ENCODE peak calls at places on chromosomes 11 and 22, in eight cellular contexts. One of them, this sample, is unnamed.

GRCh38 chr11:1864831-1865665 is 12.2 kb downstream of the LSP1 start:
- DNase-seq in HFF-Myc: no peak
- DNase-seq in coronary artery: no peak
- DNase-seq in AG04449: no peak
- DNase-seq in CD4-positive, CD25-positive, alpha-beta regulatory T cell: no peak
- DNase-seq in uterus: peak
- DNase-seq in dorsolateral prefrontal cortex: peak
- DNase-seq in H7: no peak
- DNase-seq in this sample: no peak

GRCh38 chr11:119169272-119169719 is 771 bp downstream of the NLRX1 start:
- DNase-seq in dorsolateral prefrontal cortex: no peak
- DNase-seq in H7: peak
- DNase-seq in CD4-positive, CD25-positive, alpha-beta regulatory T cell: peak
- DNase-seq in HFF-Myc: no peak
- DNase-seq in coronary artery: peak
- DNase-seq in uterus: peak
- DNase-seq in AG04449: no peak
- DNase-seq in this sample: no peak

GRCh38 chr11:14413307-14414072 is 54.5 kb upstream of the RRAS2 start:
- DNase-seq in uterus: peak
- DNase-seq in HFF-Myc: no peak
- DNase-seq in CD4-positive, CD25-positive, alpha-beta regulatory T cell: peak
- DNase-seq in AG04449: no peak
- DNase-seq in H7: peak
- DNase-seq in dorsolateral prefrontal cortex: no peak
- DNase-seq in coronary artery: no peak
- DNase-seq in this sample: peak

GRCh38 chr11:57798905-57799559 is 37.4 kb downstream of the CTNND1 start:
- DNase-seq in HFF-Myc: peak
- DNase-seq in CD4-positive, CD25-positive, alpha-beta regulatory T cell: no peak
- DNase-seq in uterus: peak
- DNase-seq in coronary artery: no peak
- DNase-seq in AG04449: no peak
- DNase-seq in dorsolateral prefrontal cortex: no peak
- DNase-seq in H7: no peak
- DNase-seq in this sample: no peak

GRCh38 chr11:102661040-102661439 is 35.9 kb upstream of the MMP20 start:
- DNase-seq in CD4-positive, CD25-positive, alpha-beta regulatory T cell: no peak
- DNase-seq in dorsolateral prefrontal cortex: no peak
- DNase-seq in coronary artery: no peak
- DNase-seq in HFF-Myc: no peak
- DNase-seq in uterus: no peak
- DNase-seq in H7: no peak
- DNase-seq in AG04449: no peak
- DNase-seq in this sample: no peak

GRCh38 chr22:46355369-46355995 is 20.0 kb downstream of the TRMU start:
- DNase-seq in AG04449: no peak
- DNase-seq in uterus: peak
- DNase-seq in coronary artery: no peak
- DNase-seq in dorsolateral prefrontal cortex: peak
- DNase-seq in H7: peak
- DNase-seq in HFF-Myc: peak
- DNase-seq in CD4-positive, CD25-positive, alpha-beta regulatory T cell: peak
- DNase-seq in this sample: no peak

GRCh38 chr11:134975866-134976265 is 563.8 kb upstream of the B3GAT1 start:
- DNase-seq in H7: no peak
- DNase-seq in HFF-Myc: no peak
- DNase-seq in coronary artery: no peak
- DNase-seq in CD4-positive, CD25-positive, alpha-beta regulatory T cell: no peak
- DNase-seq in dorsolateral prefrontal cortex: no peak
- DNase-seq in AG04449: no peak
- DNase-seq in uterus: no peak
- DNase-seq in this sample: no peak

GRCh38 chr22:19337137-19337536 is 45.6 kb upstream of the CLTCL1 start:
- DNase-seq in AG04449: no peak
- DNase-seq in H7: no peak
- DNase-seq in dorsolateral prefrontal cortex: no peak
- DNase-seq in uterus: no peak
- DNase-seq in HFF-Myc: no peak
- DNase-seq in coronary artery: no peak
- DNase-seq in CD4-positive, CD25-positive, alpha-beta regulatory T cell: no peak
- DNase-seq in this sample: no peak

GRCh38 chr11:72259490-72259889 is 15.5 kb upstream of the PHOX2A start:
- DNase-seq in AG04449: no peak
- DNase-seq in CD4-positive, CD25-positive, alpha-beta regulatory T cell: no peak
- DNase-seq in dorsolateral prefrontal cortex: no peak
- DNase-seq in uterus: no peak
- DNase-seq in HFF-Myc: no peak
- DNase-seq in H7: no peak
- DNase-seq in coronary artery: no peak
- DNase-seq in this sample: no peak

GRCh38 chr11:11075515-11076171 is 217.8 kb upstream of the ZBED5 start:
- DNase-seq in uterus: no peak
- DNase-seq in CD4-positive, CD25-positive, alpha-beta regulatory T cell: no peak
- DNase-seq in H7: peak
- DNase-seq in dorsolateral prefrontal cortex: no peak
- DNase-seq in HFF-Myc: no peak
- DNase-seq in AG04449: no peak
- DNase-seq in coronary artery: no peak
- DNase-seq in this sample: no peak

GRCh38 chr11:30000986-30001385 is 15.8 kb downstream of the KCNA4 start:
- DNase-seq in HFF-Myc: no peak
- DNase-seq in H7: no peak
- DNase-seq in coronary artery: no peak
- DNase-seq in AG04449: no peak
- DNase-seq in dorsolateral prefrontal cortex: no peak
- DNase-seq in CD4-positive, CD25-positive, alpha-beta regulatory T cell: no peak
- DNase-seq in uterus: no peak
- DNase-seq in this sample: no peak

GRCh38 chr11:118227865-118228785 is 3.3 kb upstream of the JAML start:
- DNase-seq in dorsolateral prefrontal cortex: no peak
- DNase-seq in H7: no peak
- DNase-seq in coronary artery: no peak
- DNase-seq in uterus: no peak
- DNase-seq in AG04449: no peak
- DNase-seq in CD4-positive, CD25-positive, alpha-beta regulatory T cell: peak
- DNase-seq in HFF-Myc: no peak
- DNase-seq in this sample: no peak

GRCh38 chr22:38034278-38034882 is 22.8 kb upstream of the PICK1 start:
- DNase-seq in dorsolateral prefrontal cortex: peak
- DNase-seq in AG04449: no peak
- DNase-seq in HFF-Myc: peak
- DNase-seq in H7: peak
- DNase-seq in CD4-positive, CD25-positive, alpha-beta regulatory T cell: no peak
- DNase-seq in uterus: peak
- DNase-seq in coronary artery: no peak
- DNase-seq in this sample: peak

GRCh38 chr11:104061851-104062521 is 25.5 kb downstream of the DDI1 start:
- DNase-seq in uterus: no peak
- DNase-seq in coronary artery: no peak
- DNase-seq in H7: no peak
- DNase-seq in HFF-Myc: no peak
- DNase-seq in CD4-positive, CD25-positive, alpha-beta regulatory T cell: no peak
- DNase-seq in AG04449: no peak
- DNase-seq in dorsolateral prefrontal cortex: no peak
- DNase-seq in this sample: no peak
- H3K4me3 ChIP-seq in uterus: no peak
- H3K4me3 ChIP-seq in coronary artery: no peak
- H3K4me3 ChIP-seq in H7: no peak
- H3K4me3 ChIP-seq in HFF-Myc: no peak
- H3K4me3 ChIP-seq in CD4-positive, CD25-positive, alpha-beta regulatory T cell: no peak
- H3K4me3 ChIP-seq in AG04449: no peak
- H3K4me3 ChIP-seq in dorsolateral prefrontal cortex: no peak
- H3K4me3 ChIP-seq in this sample: no peak

DNA sequence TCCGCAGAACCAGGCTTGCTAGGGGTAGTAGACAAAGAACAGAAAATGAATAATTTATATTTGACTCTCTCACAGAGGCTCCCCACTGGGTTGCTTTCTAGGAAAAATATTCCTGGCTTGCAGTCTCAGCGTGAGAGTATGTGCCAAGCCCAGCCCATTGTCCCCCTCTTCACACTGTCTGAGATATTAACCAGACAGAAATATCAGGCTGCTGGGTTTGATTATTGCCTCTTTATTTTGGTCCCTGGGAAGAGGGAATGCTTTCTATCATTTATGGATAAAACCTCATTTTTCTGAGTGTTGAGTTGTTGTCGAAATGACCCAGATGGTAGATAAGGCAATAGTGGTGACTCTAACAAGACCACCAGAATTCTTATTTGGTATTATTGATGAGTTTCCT is 367.9 kb downstream of the METTL15 start:
- DNase-seq in uterus: no peak
- DNase-seq in AG04449: no peak
- DNase-seq in dorsolateral prefrontal cortex: no peak
- DNase-seq in H7: no peak
- DNase-seq in coronary artery: no peak
- DNase-seq in HFF-Myc: no peak
- DNase-seq in CD4-positive, CD25-positive, alpha-beta regulatory T cell: no peak
- DNase-seq in this sample: no peak
- H3K4me3 ChIP-seq in uterus: no peak
- H3K4me3 ChIP-seq in AG04449: no peak
- H3K4me3 ChIP-seq in dorsolateral prefrontal cortex: no peak
- H3K4me3 ChIP-seq in H7: no peak
- H3K4me3 ChIP-seq in coronary artery: no peak
- H3K4me3 ChIP-seq in HFF-Myc: no peak
- H3K4me3 ChIP-seq in CD4-positive, CD25-positive, alpha-beta regulatory T cell: no peak
- H3K4me3 ChIP-seq in this sample: no peak

DNA sequence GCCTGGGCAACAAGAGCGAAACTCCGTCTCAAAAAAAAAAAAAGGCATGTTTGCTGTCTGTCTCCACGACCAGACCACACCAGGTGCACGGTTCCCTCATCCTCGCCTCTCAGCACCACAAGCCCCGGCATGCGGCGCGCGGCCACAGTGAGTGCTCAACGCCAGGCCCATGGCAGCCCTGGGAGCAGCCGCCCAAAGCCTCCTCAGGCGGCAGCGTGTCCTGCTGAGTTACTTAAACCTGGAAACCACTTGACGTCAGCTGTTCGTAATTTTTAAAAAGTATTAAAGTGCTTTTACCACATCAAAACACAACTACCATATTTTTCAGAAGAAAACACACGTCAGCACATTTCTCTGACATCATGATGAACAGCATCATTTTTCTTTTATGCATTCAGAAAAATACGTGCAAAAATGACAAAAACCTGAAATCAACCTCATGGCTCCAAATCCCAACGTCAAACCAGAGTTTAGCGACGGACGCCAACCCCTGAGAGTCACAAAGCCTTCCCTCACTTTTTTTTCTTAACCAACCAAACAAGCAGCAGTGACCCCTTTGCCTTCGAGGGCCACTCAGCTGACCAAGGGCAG is 2.1 kb downstream of the DEAF1 start:
- DNase-seq in AG04449: no peak
- DNase-seq in H7: peak
- DNase-seq in HFF-Myc: no peak
- DNase-seq in uterus: no peak
- DNase-seq in CD4-positive, CD25-positive, alpha-beta regulatory T cell: no peak
- DNase-seq in coronary artery: no peak
- DNase-seq in dorsolateral prefrontal cortex: no peak
- DNase-seq in this sample: no peak
- H3K4me3 ChIP-seq in AG04449: peak
- H3K4me3 ChIP-seq in H7: no peak
- H3K4me3 ChIP-seq in HFF-Myc: peak
- H3K4me3 ChIP-seq in uterus: no peak
- H3K4me3 ChIP-seq in CD4-positive, CD25-positive, alpha-beta regulatory T cell: no peak
- H3K4me3 ChIP-seq in coronary artery: peak
- H3K4me3 ChIP-seq in dorsolateral prefrontal cortex: peak
- H3K4me3 ChIP-seq in this sample: peak

GRCh38 chr22:33897621-33897910 is 22.7 kb downstream of the LARGE1 start:
- DNase-seq in uterus: no peak
- DNase-seq in CD4-positive, CD25-positive, alpha-beta regulatory T cell: no peak
- DNase-seq in H7: no peak
- DNase-seq in dorsolateral prefrontal cortex: no peak
- DNase-seq in AG04449: no peak
- DNase-seq in coronary artery: no peak
- DNase-seq in HFF-Myc: no peak
- DNase-seq in this sample: no peak
- H3K4me3 ChIP-seq in uterus: no peak
- H3K4me3 ChIP-seq in CD4-positive, CD25-positive, alpha-beta regulatory T cell: no peak
- H3K4me3 ChIP-seq in H7: no peak
- H3K4me3 ChIP-seq in dorsolateral prefrontal cortex: no peak
- H3K4me3 ChIP-seq in AG04449: no peak
- H3K4me3 ChIP-seq in coronary artery: no peak
- H3K4me3 ChIP-seq in HFF-Myc: no peak
- H3K4me3 ChIP-seq in this sample: no peak

DNA sequence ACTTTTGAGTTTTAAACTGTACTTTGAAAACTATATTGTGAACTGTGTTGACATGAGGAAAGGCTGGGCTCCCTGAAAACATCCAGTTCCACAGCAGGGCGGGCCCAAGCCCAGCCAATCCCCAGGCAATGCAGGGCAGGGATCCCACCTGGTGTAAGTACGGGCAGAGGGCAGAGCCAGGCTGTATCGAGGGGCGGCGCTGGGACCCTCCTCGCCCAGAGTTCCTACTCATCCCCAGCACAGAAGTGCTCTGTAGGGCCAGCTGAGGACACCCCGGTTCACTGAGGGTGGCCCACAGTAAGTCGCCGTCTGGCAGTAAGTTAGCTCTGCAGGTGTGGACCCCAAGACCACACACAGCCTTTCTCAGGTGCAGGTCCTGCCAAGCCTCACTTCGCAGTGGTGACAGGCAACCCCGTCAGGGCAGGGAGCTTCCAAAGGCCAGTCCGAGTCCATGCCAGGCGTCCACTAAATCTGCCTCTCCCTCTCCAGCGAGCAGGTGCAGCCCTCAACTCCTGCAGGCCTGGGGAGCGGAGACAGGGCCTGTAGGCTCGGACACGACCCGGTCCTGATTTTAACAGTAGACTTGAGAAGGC is 6.4 kb downstream of the RASSF7 start:
- DNase-seq in dorsolateral prefrontal cortex: no peak
- DNase-seq in CD4-positive, CD25-positive, alpha-beta regulatory T cell: no peak
- DNase-seq in coronary artery: no peak
- DNase-seq in H7: no peak
- DNase-seq in AG04449: no peak
- DNase-seq in HFF-Myc: no peak
- DNase-seq in uterus: peak
- DNase-seq in this sample: no peak
- H3K4me3 ChIP-seq in dorsolateral prefrontal cortex: peak
- H3K4me3 ChIP-seq in CD4-positive, CD25-positive, alpha-beta regulatory T cell: no peak
- H3K4me3 ChIP-seq in coronary artery: no peak
- H3K4me3 ChIP-seq in H7: no peak
- H3K4me3 ChIP-seq in AG04449: peak
- H3K4me3 ChIP-seq in HFF-Myc: no peak
- H3K4me3 ChIP-seq in uterus: no peak
- H3K4me3 ChIP-seq in this sample: peak

This sample was measured in skeletal muscle cell.